ENCODE peak calls at places on chromosome 22, in five cellular contexts. One of them, this sample, is unnamed.
A peak's percentile ranks its signal among the peaks of the same experiment; 100 is the strongest.

GRCh38 chr22:24925586-24926427 is 20.7 kb downstream of the LHFPL7 start:
- DNase-seq in esophagus squamous epithelium: no peak
- DNase-seq in colonic mucosa: no peak
- DNase-seq in Peyer's patch: no peak
- DNase-seq in body of pancreas: no peak
- DNase-seq in this sample: no peak

GRCh38 chr22:27170491-27170890 is 513.1 kb downstream of the MIAT start:
- DNase-seq in esophagus squamous epithelium: no peak
- DNase-seq in colonic mucosa: no peak
- DNase-seq in Peyer's patch: no peak
- DNase-seq in body of pancreas: no peak
- DNase-seq in this sample: no peak

GRCh38 chr22:42814215-42814614 is 42.9 kb downstream of the ARFGAP3 start:
- DNase-seq in esophagus squamous epithelium: no peak
- DNase-seq in colonic mucosa: no peak
- DNase-seq in Peyer's patch: no peak
- DNase-seq in body of pancreas: no peak
- DNase-seq in this sample: no peak

GRCh38 chr22:37545703-37546435 is 14.4 kb upstream of the CDC42EP1 start:
- DNase-seq in esophagus squamous epithelium: no peak
- DNase-seq in colonic mucosa: peak; percentile 95
- DNase-seq in Peyer's patch: peak; percentile 93
- DNase-seq in body of pancreas: peak; percentile 79
- DNase-seq in this sample: no peak

GRCh38 chr22:39727541-39727940 is 157.0 kb downstream of the CACNA1I start:
- DNase-seq in esophagus squamous epithelium: no peak
- DNase-seq in colonic mucosa: no peak
- DNase-seq in Peyer's patch: peak; percentile 65
- DNase-seq in body of pancreas: no peak
- DNase-seq in this sample: no peak

GRCh38 chr22:45503071-45503815 is 560 bp downstream of the FBLN1 start:
- DNase-seq in esophagus squamous epithelium: no peak
- DNase-seq in colonic mucosa: no peak
- DNase-seq in Peyer's patch: no peak
- DNase-seq in body of pancreas: no peak
- DNase-seq in this sample: no peak

GRCh38 chr22:50192056-50192824 is 6.5 kb downstream of the TRABD start:
- DNase-seq in esophagus squamous epithelium: no peak
- DNase-seq in colonic mucosa: no peak
- DNase-seq in Peyer's patch: peak; percentile 77
- DNase-seq in body of pancreas: no peak
- DNase-seq in this sample: peak; percentile 70

GRCh38 chr22:47165998-47166397 is 403.5 kb downstream of the TBC1D22A start:
- DNase-seq in esophagus squamous epithelium: no peak
- DNase-seq in colonic mucosa: no peak
- DNase-seq in Peyer's patch: peak; percentile 26
- DNase-seq in body of pancreas: no peak
- DNase-seq in this sample: peak; percentile 17

GRCh38 chr22:29030618-29031235 is 30.9 kb downstream of the C22orf31 start:
- DNase-seq in esophagus squamous epithelium: no peak
- DNase-seq in colonic mucosa: peak; percentile 90
- DNase-seq in Peyer's patch: peak; percentile 75
- DNase-seq in body of pancreas: peak; percentile 92
- DNase-seq in this sample: no peak

GRCh38 chr22:50531546-50532352 is 1.9 kb upstream of the TYMP start:
- DNase-seq in esophagus squamous epithelium: no peak
- DNase-seq in colonic mucosa: peak; percentile 84
- DNase-seq in Peyer's patch: peak; percentile 89
- DNase-seq in body of pancreas: peak; percentile 73
- DNase-seq in this sample: peak; percentile 86

GRCh38 chr22:30921108-30921507 is 47.5 kb downstream of the MORC2 start:
- DNase-seq in esophagus squamous epithelium: no peak
- DNase-seq in colonic mucosa: no peak
- DNase-seq in Peyer's patch: peak; percentile 38
- DNase-seq in body of pancreas: no peak
- DNase-seq in this sample: no peak

GRCh38 chr22:38348751-38349496 is 31.7 kb upstream of the CSNK1E start:
- DNase-seq in esophagus squamous epithelium: no peak
- DNase-seq in colonic mucosa: no peak
- DNase-seq in Peyer's patch: peak; percentile 40
- DNase-seq in body of pancreas: no peak
- DNase-seq in this sample: peak; percentile 7

GRCh38 chr22:24976442-24977218 is 24.1 kb downstream of the KIAA1671 start:
- DNase-seq in esophagus squamous epithelium: no peak
- DNase-seq in colonic mucosa: no peak
- DNase-seq in Peyer's patch: no peak
- DNase-seq in body of pancreas: no peak
- DNase-seq in this sample: no peak

GRCh38 chr22:23685205-23685784 is 5.5 kb upstream of the RGL4 start:
- DNase-seq in esophagus squamous epithelium: no peak
- DNase-seq in colonic mucosa: no peak
- DNase-seq in Peyer's patch: peak; percentile 55
- DNase-seq in body of pancreas: peak; percentile 8
- DNase-seq in this sample: no peak

GRCh38 chr22:46108564-46109473 is 41.5 kb upstream of the PPARA start:
- DNase-seq in esophagus squamous epithelium: no peak
- DNase-seq in colonic mucosa: peak; percentile 57
- DNase-seq in Peyer's patch: no peak
- DNase-seq in body of pancreas: peak; percentile 72
- DNase-seq in this sample: no peak

GRCh38 chr22:18024956-18025720 is 777 bp upstream of the MICAL3 start:
- DNase-seq in esophagus squamous epithelium: no peak
- DNase-seq in colonic mucosa: no peak
- DNase-seq in Peyer's patch: no peak
- DNase-seq in body of pancreas: no peak
- DNase-seq in this sample: no peak

GRCh38 chr22:18021431-18021830 is 2.9 kb downstream of the MICAL3 start:
- DNase-seq in esophagus squamous epithelium: no peak
- DNase-seq in colonic mucosa: no peak
- DNase-seq in Peyer's patch: no peak
- DNase-seq in body of pancreas: no peak
- DNase-seq in this sample: no peak

GRCh38 chr22:18022851-18023250 is 1.5 kb downstream of the MICAL3 start:
- DNase-seq in esophagus squamous epithelium: no peak
- DNase-seq in colonic mucosa: no peak
- DNase-seq in Peyer's patch: no peak
- DNase-seq in body of pancreas: no peak
- DNase-seq in this sample: no peak

GRCh38 chr22:18024276-18024939 is at the start of gene MICAL3:
- DNase-seq in esophagus squamous epithelium: no peak
- DNase-seq in colonic mucosa: peak; percentile 68
- DNase-seq in Peyer's patch: peak; percentile 82
- DNase-seq in body of pancreas: peak; percentile 68
- DNase-seq in this sample: peak; percentile 71

DNA sequence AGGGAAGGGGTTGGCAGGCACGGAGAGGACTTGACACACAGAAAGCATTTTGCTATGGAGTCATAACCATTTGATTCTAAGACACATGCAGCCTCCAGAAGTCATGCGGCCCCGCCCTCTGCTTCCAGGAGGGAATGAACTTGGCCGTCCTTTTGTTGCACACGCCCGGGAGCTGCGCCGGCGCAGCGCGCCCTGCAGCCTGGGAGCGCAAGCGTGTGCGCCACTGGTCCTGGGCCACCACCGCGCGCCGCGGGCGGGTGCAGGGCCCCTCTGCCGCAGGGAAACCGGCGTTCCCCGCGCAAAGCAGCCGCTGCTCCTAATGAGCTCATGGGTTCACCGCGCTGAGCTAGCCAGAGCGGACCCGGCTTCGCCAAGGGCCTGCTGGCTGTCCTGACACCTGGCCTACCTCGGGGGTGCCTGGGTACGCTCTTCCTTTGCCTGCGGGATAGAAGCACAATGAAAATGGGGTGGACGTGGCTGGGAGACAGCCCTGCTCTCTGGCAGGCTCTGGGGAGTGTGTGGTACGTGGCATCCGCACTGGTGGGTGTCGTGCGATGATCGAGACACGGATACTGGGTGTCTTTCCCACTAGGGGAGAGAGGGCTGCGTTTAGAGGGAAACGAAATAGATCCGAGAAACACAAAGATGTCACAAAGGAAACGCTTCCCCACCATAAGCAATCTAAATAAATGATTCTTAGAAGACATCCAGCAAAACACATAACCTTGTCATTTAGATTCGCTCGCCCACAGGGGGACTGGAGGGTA is 669 bp downstream of the MICAL3 start:
- DNase-seq in esophagus squamous epithelium: no peak
- DNase-seq in colonic mucosa: peak; percentile 91
- DNase-seq in Peyer's patch: peak; percentile 87
- DNase-seq in body of pancreas: peak; percentile 81
- DNase-seq in this sample: peak; percentile 78
- TF ChIP-seq CTCF in esophagus squamous epithelium: no peak
- TF ChIP-seq CTCF in colonic mucosa: no peak
- TF ChIP-seq CTCF in Peyer's patch: no peak
- TF ChIP-seq CTCF in body of pancreas: peak; percentile 7
- TF ChIP-seq CTCF in this sample: no peak

DNA sequence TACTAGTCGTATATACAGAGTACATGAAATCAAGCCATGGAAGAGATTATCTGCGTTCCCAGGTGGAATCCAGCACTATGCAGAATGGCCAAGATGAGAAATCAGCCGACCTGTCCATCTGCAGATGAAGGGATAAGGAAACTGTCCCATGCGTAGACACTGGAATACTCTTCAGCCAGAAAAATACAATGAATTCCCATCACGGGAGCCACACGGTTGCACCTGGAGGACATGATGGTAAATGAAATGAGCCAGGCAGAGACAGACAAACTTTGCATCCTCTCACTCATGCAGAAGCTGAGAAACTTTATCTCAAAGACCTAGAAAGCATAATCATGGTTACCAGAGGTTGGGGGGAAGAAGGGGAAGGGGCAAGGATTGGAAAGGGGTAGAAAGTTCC is 111.9 kb upstream of the TOP3B start:
- DNase-seq in esophagus squamous epithelium: no peak
- DNase-seq in colonic mucosa: no peak
- DNase-seq in Peyer's patch: no peak
- DNase-seq in body of pancreas: no peak
- DNase-seq in this sample: no peak
- TF ChIP-seq CTCF in esophagus squamous epithelium: no peak
- TF ChIP-seq CTCF in colonic mucosa: no peak
- TF ChIP-seq CTCF in Peyer's patch: no peak
- TF ChIP-seq CTCF in body of pancreas: no peak
- TF ChIP-seq CTCF in this sample: no peak

GRCh38 chr22:32583074-32583677 is 108.6 kb downstream of the FBXO7 start:
- DNase-seq in esophagus squamous epithelium: no peak
- DNase-seq in colonic mucosa: no peak
- DNase-seq in Peyer's patch: peak; percentile 26
- DNase-seq in body of pancreas: no peak
- DNase-seq in this sample: no peak
- TF ChIP-seq CTCF in esophagus squamous epithelium: no peak
- TF ChIP-seq CTCF in colonic mucosa: no peak
- TF ChIP-seq CTCF in Peyer's patch: no peak
- TF ChIP-seq CTCF in body of pancreas: no peak
- TF ChIP-seq CTCF in this sample: no peak

GRCh38 chr22:44360686-44361381 is 48.1 kb upstream of the SHISAL1 start:
- DNase-seq in esophagus squamous epithelium: no peak
- DNase-seq in colonic mucosa: no peak
- DNase-seq in Peyer's patch: no peak
- DNase-seq in body of pancreas: no peak
- DNase-seq in this sample: no peak
- TF ChIP-seq CTCF in esophagus squamous epithelium: no peak
- TF ChIP-seq CTCF in colonic mucosa: no peak
- TF ChIP-seq CTCF in Peyer's patch: no peak
- TF ChIP-seq CTCF in body of pancreas: no peak
- TF ChIP-seq CTCF in this sample: no peak

GRCh38 chr22:19411690-19412045 is 19.9 kb downstream of the HIRA start:
- DNase-seq in esophagus squamous epithelium: no peak
- DNase-seq in colonic mucosa: no peak
- DNase-seq in Peyer's patch: no peak
- DNase-seq in body of pancreas: no peak
- DNase-seq in this sample: no peak

GRCh38 chr22:19407649-19408606 is 23.6 kb downstream of the HIRA start:
- DNase-seq in esophagus squamous epithelium: no peak
- DNase-seq in colonic mucosa: peak; percentile 24
- DNase-seq in Peyer's patch: no peak
- DNase-seq in body of pancreas: peak; percentile 54
- DNase-seq in this sample: no peak

GRCh38 chr22:19412478-19412877 is 19.1 kb downstream of the HIRA start:
- DNase-seq in esophagus squamous epithelium: no peak
- DNase-seq in colonic mucosa: no peak
- DNase-seq in Peyer's patch: no peak
- DNase-seq in body of pancreas: no peak
- DNase-seq in this sample: no peak

GRCh38 chr22:19412934-19413333 is 18.6 kb downstream of the HIRA start:
- DNase-seq in esophagus squamous epithelium: no peak
- DNase-seq in colonic mucosa: no peak
- DNase-seq in Peyer's patch: no peak
- DNase-seq in body of pancreas: no peak
- DNase-seq in this sample: no peak

DNA sequence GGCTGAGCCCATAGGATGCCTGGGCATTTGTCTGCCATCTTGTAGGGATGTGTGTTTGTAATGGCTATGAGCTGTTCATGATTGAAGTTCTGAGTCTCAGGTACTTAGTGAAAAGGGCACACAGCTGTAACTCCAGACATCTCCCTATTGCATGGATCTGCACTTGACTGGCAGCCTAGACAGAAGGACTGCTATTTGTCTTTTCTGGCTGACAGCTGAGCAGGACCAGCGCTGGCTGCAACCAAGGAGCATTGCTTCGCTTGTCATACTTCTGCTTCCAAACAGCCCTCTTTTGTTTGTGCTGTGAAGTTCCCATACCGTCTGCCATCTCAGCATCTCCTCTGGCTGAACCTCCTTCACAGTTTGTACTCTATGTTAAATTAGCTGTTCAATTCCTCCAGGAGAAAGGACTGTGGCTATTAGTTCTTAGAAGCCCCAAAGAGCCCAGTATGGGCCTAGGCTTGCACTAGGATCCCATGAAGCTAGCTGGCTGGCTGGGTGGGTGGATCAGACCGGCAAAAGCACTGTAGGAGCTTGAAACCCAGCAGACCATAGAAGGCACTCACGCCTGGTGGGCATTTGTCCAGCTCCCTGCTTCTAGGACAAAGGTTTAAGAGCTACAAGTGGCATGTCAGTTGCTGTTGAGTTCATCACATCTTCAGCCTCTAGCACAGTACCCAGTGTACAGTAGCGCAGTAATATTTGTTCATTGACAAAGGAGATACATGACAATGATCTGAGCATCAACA is 20.4 kb downstream of the HIRA start:
- DNase-seq in esophagus squamous epithelium: no peak
- DNase-seq in colonic mucosa: no peak
- DNase-seq in Peyer's patch: no peak
- DNase-seq in body of pancreas: no peak
- DNase-seq in this sample: no peak
- TF ChIP-seq CTCF in esophagus squamous epithelium: no peak
- TF ChIP-seq CTCF in colonic mucosa: no peak
- TF ChIP-seq CTCF in Peyer's patch: no peak
- TF ChIP-seq CTCF in body of pancreas: no peak
- TF ChIP-seq CTCF in this sample: no peak